ENCODE peak calls at places on chromosomes 7 and 10, in four cellular contexts. One of them, this sample, is unnamed.
A peak's percentile ranks its signal among the peaks of the same experiment; 100 is the strongest.

GRCh38 chr10:11824825-11825224 is 1.7 kb downstream of the PROSER2 start:
- DNase-seq in astrocyte of the spinal cord: no peak
- DNase-seq in B cell: no peak
- DNase-seq in Caco-2: peak; percentile 27
- DNase-seq in this sample: no peak

GRCh38 chr7:37824987-37825509 is 23.3 kb upstream of the NME8 start:
- DNase-seq in Caco-2: no peak
- DNase-seq in B cell: no peak
- DNase-seq in astrocyte of the spinal cord: no peak
- DNase-seq in this sample: no peak

GRCh38 chr7:156722427-156722826 is 81.9 kb downstream of the RNF32 start:
- DNase-seq in astrocyte of the spinal cord: no peak
- DNase-seq in Caco-2: no peak
- DNase-seq in B cell: no peak
- DNase-seq in this sample: peak; percentile 45

GRCh38 chr7:140723002-140723401 is 26.5 kb downstream of the NDUFB2 start:
- DNase-seq in B cell: no peak
- DNase-seq in astrocyte of the spinal cord: no peak
- DNase-seq in Caco-2: no peak
- DNase-seq in this sample: no peak

GRCh38 chr7:13903997-13904396 is 85.5 kb downstream of the ETV1 start:
- DNase-seq in Caco-2: no peak
- DNase-seq in B cell: no peak
- DNase-seq in astrocyte of the spinal cord: no peak
- DNase-seq in this sample: peak; percentile 85

GRCh38 chr7:21883069-21883468 is 62.6 kb downstream of the CDCA7L start:
- DNase-seq in Caco-2: no peak
- DNase-seq in astrocyte of the spinal cord: no peak
- DNase-seq in B cell: no peak
- DNase-seq in this sample: no peak

GRCh38 chr10:61284222-61284890 is 168.8 kb downstream of the TMEM26 start:
- DNase-seq in Caco-2: no peak
- DNase-seq in astrocyte of the spinal cord: peak; percentile 75
- DNase-seq in B cell: no peak
- DNase-seq in this sample: peak; percentile 84

GRCh38 chr7:26898917-26899316 is 34.5 kb upstream of the SKAP2 start:
- DNase-seq in Caco-2: no peak
- DNase-seq in B cell: no peak
- DNase-seq in astrocyte of the spinal cord: no peak
- DNase-seq in this sample: peak; percentile 43

GRCh38 chr7:82050134-82050533 is 280.3 kb upstream of the HGF start:
- DNase-seq in B cell: no peak
- DNase-seq in Caco-2: peak; percentile 34
- DNase-seq in astrocyte of the spinal cord: peak; percentile 93
- DNase-seq in this sample: peak; percentile 93

GRCh38 chr7:10973942-10974716 is 457 bp downstream of the PHF14 start:
- DNase-seq in astrocyte of the spinal cord: peak; percentile 37
- DNase-seq in B cell: no peak
- DNase-seq in Caco-2: no peak
- DNase-seq in this sample: peak; percentile 49

GRCh38 chr10:84341538-84341856 is 13.1 kb downstream of the CCSER2 start:
- DNase-seq in astrocyte of the spinal cord: no peak
- DNase-seq in B cell: no peak
- DNase-seq in Caco-2: no peak
- DNase-seq in this sample: no peak

GRCh38 chr7:134313543-134313942 is 3.2 kb downstream of the SLC35B4 start:
- DNase-seq in Caco-2: no peak
- DNase-seq in astrocyte of the spinal cord: no peak
- DNase-seq in B cell: no peak
- DNase-seq in this sample: no peak

GRCh38 chr10:27285093-27285492 is 44.5 kb upstream of the ACBD5 start:
- DNase-seq in astrocyte of the spinal cord: peak; percentile 5
- DNase-seq in Caco-2: peak; percentile 48
- DNase-seq in B cell: no peak
- DNase-seq in this sample: no peak
- TF ChIP-seq CTCF in astrocyte of the spinal cord: peak; percentile 22
- TF ChIP-seq CTCF in Caco-2: peak; percentile 67
- TF ChIP-seq CTCF in B cell: no peak
- TF ChIP-seq CTCF in this sample: peak; percentile 28

GRCh38 chr7:127392182-127392565 is 334 bp downstream of the ZNF800 start:
- DNase-seq in Caco-2: peak; percentile 46
- DNase-seq in B cell: peak; percentile 78
- DNase-seq in astrocyte of the spinal cord: peak; percentile 56
- DNase-seq in this sample: peak; percentile 65

GRCh38 chr7:127391591-127392181 is 822 bp downstream of the ZNF800 start:
- DNase-seq in B cell: no peak
- DNase-seq in Caco-2: peak; percentile 47
- DNase-seq in astrocyte of the spinal cord: peak; percentile 34
- DNase-seq in this sample: peak; percentile 26

GRCh38 chr7:127392566-127393369 is at the start of gene ZNF800:
- DNase-seq in Caco-2: peak; percentile 92
- DNase-seq in astrocyte of the spinal cord: peak; percentile 82
- DNase-seq in B cell: peak; percentile 98
- DNase-seq in this sample: peak; percentile 84

GRCh38 chr7:127393370-127394058 is 1.0 kb upstream of the ZNF800 start:
- DNase-seq in astrocyte of the spinal cord: peak; percentile 23
- DNase-seq in B cell: no peak
- DNase-seq in Caco-2: no peak
- DNase-seq in this sample: peak; percentile 24

GRCh38 chr7:127396184-127396583 is 3.7 kb upstream of the ZNF800 start:
- DNase-seq in Caco-2: no peak
- DNase-seq in B cell: no peak
- DNase-seq in astrocyte of the spinal cord: no peak
- DNase-seq in this sample: peak; percentile 14
- TF ChIP-seq CTCF in Caco-2: no peak
- TF ChIP-seq CTCF in B cell: no peak
- TF ChIP-seq CTCF in astrocyte of the spinal cord: no peak
- TF ChIP-seq CTCF in this sample: no peak

GRCh38 chr10:119349937-119350513 is 142.7 kb downstream of the GRK5 start:
- DNase-seq in Caco-2: no peak
- DNase-seq in astrocyte of the spinal cord: no peak
- DNase-seq in B cell: no peak
- DNase-seq in this sample: no peak

GRCh38 chr10:119349341-119349740 is 142.0 kb downstream of the GRK5 start:
- DNase-seq in Caco-2: no peak
- DNase-seq in astrocyte of the spinal cord: no peak
- DNase-seq in B cell: no peak
- DNase-seq in this sample: no peak

GRCh38 chr10:119353438-119353837 is 146.1 kb downstream of the GRK5 start:
- DNase-seq in Caco-2: no peak
- DNase-seq in astrocyte of the spinal cord: no peak
- DNase-seq in B cell: no peak
- DNase-seq in this sample: no peak

GRCh38 chr10:119350529-119351001 is 143.2 kb downstream of the GRK5 start:
- DNase-seq in Caco-2: peak; percentile 45
- DNase-seq in B cell: no peak
- DNase-seq in astrocyte of the spinal cord: peak; percentile 16
- DNase-seq in this sample: peak; percentile 77

DNA sequence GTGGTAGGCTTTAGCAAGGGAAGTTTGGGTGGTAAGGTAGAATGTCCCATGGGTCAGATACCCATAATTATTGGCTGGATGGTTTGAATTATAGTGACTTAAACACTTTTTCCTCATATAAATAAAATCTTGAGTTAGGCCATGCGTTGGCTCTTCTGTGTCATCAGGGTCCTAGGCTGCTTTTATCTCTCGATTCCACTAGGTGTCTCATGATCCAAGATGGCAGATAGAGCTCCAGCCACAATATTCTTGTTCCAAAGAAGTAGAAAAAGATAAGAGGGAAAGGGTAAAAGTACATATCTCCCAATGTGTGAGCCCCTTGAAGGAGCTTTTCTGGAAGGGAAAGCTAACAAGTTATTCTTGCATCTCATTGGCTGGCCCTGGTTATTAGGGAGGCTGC is 144.7 kb downstream of the GRK5 start:
- DNase-seq in astrocyte of the spinal cord: no peak
- DNase-seq in Caco-2: no peak
- DNase-seq in B cell: no peak
- DNase-seq in this sample: no peak
- TF ChIP-seq CTCF in astrocyte of the spinal cord: no peak
- TF ChIP-seq CTCF in Caco-2: no peak
- TF ChIP-seq CTCF in B cell: no peak
- TF ChIP-seq CTCF in this sample: no peak

DNA sequence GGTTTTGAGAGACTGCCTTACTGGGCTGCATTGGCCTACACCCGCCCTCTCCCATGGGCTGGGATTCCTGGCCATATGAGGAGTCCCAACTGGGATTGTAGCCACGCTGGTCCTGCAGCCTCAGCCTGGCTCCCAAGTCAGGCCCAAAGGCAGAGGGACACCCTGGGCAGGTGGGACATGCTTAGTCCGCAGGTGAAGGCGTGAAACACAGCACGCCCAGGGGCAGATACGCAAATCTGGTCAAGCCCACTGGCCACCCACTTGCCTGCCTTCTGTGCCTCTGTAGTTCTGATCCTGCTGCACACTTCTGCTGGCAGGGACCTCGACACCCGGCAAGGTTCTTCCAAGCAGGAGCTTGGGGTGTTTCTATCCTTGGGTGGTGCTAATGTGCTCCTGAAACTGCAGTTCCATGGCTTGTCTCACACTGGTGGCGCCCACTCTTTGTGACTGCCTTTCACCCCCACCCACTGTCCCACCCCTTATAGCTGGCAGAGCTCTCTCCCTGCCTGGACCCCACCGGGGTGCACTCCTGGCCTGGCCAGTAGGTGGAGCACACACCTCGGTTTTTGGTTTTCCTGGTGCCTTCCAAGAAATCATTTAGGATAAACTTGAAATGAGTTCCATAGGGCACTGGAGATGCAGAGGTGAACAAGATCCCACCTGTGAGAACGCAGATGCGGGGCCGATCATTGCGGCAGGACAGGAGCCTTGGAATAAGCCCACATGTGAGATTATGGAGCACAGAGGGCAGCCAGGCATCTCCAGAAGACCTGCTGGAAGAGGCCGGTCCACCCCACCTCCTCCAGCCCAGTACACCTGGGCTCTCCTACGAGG is 47.9 kb downstream of the MKI67 start:
- DNase-seq in Caco-2: no peak
- DNase-seq in B cell: peak; percentile 68
- DNase-seq in astrocyte of the spinal cord: peak; percentile 31
- DNase-seq in this sample: peak; percentile 51
- TF ChIP-seq CTCF in Caco-2: peak; percentile 94
- TF ChIP-seq CTCF in B cell: peak; percentile 73
- TF ChIP-seq CTCF in astrocyte of the spinal cord: peak; percentile 87
- TF ChIP-seq CTCF in this sample: peak; percentile 79

DNA sequence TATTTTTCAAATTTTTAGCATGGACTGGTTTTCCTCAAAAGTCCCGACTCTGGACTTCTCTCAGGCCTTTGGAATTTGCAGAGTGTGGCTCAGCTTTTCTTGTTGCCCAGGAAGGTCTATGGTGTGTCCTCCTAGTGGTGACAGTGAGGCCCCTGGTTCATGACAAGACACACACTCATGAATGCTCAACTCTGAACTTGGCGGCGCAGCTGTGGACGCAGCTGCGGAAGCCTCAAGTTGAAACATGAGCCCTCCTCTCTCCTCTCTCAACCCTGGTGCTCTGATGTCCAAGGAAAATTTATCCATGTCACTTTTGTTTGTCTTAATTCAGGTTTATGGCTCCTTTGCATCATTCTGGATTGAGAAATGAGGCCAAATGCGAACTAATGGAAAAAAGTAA is 183.9 kb downstream of the HECW1 start:
- DNase-seq in B cell: no peak
- DNase-seq in astrocyte of the spinal cord: no peak
- DNase-seq in Caco-2: no peak
- DNase-seq in this sample: no peak
- TF ChIP-seq CTCF in B cell: no peak
- TF ChIP-seq CTCF in astrocyte of the spinal cord: peak; percentile 17
- TF ChIP-seq CTCF in Caco-2: peak; percentile 37
- TF ChIP-seq CTCF in this sample: peak; percentile 46

GRCh38 chr7:117839507-117839906 is 33.7 kb downstream of the CTTNBP2 start:
- DNase-seq in B cell: no peak
- DNase-seq in Caco-2: no peak
- DNase-seq in astrocyte of the spinal cord: no peak
- DNase-seq in this sample: no peak

GRCh38 chr7:117844678-117845077 is 28.6 kb downstream of the CTTNBP2 start:
- DNase-seq in astrocyte of the spinal cord: no peak
- DNase-seq in Caco-2: no peak
- DNase-seq in B cell: no peak
- DNase-seq in this sample: no peak
- TF ChIP-seq CTCF in astrocyte of the spinal cord: no peak
- TF ChIP-seq CTCF in Caco-2: no peak
- TF ChIP-seq CTCF in B cell: no peak
- TF ChIP-seq CTCF in this sample: no peak

GRCh38 chr10:80204801-80205477 is 398 bp downstream of the ANXA11 start:
- DNase-seq in B cell: peak; percentile 77
- DNase-seq in Caco-2: no peak
- DNase-seq in astrocyte of the spinal cord: peak; percentile 28
- DNase-seq in this sample: no peak

GRCh38 chr10:80204193-80204714 is 1.1 kb downstream of the ANXA11 start:
- DNase-seq in B cell: no peak
- DNase-seq in astrocyte of the spinal cord: peak; percentile 27
- DNase-seq in Caco-2: peak; percentile 74
- DNase-seq in this sample: no peak

GRCh38 chr10:80203835-80204148 is 1.5 kb downstream of the ANXA11 start:
- DNase-seq in B cell: no peak
- DNase-seq in astrocyte of the spinal cord: no peak
- DNase-seq in Caco-2: no peak
- DNase-seq in this sample: no peak

GRCh38 chr10:80206277-80206655 is 929 bp upstream of the ANXA11 start:
- DNase-seq in B cell: no peak
- DNase-seq in Caco-2: no peak
- DNase-seq in astrocyte of the spinal cord: no peak
- DNase-seq in this sample: no peak

GRCh38 chr10:80205478-80206276 is at the start of gene ANXA11:
- DNase-seq in Caco-2: peak; percentile 89
- DNase-seq in astrocyte of the spinal cord: peak; percentile 79
- DNase-seq in B cell: peak; percentile 95
- DNase-seq in this sample: peak; percentile 61
- TF ChIP-seq CTCF in Caco-2: peak; percentile 3
- TF ChIP-seq CTCF in astrocyte of the spinal cord: no peak
- TF ChIP-seq CTCF in B cell: no peak
- TF ChIP-seq CTCF in this sample: no peak